ENCODE peak calls at places on chromosomes 12 and 14, in four cellular contexts. One of them, this sample, is unnamed.

GRCh38 chr14:78162202-78162601 is 8.0 kb upstream of the NRXN3 start:
- DNase-seq in IMR-90: no peak
- DNase-seq in H9: no peak
- DNase-seq in neuronal stem cell: no peak
- DNase-seq in this sample: no peak

GRCh38 chr12:15276088-15276698 is 46.1 kb upstream of the PTPRO start:
- DNase-seq in IMR-90: peak
- DNase-seq in H9: no peak
- DNase-seq in neuronal stem cell: peak
- DNase-seq in this sample: peak

GRCh38 chr14:90649096-90649495 is 167.1 kb downstream of the TTC7B start:
- DNase-seq in IMR-90: peak
- DNase-seq in H9: no peak
- DNase-seq in neuronal stem cell: no peak
- DNase-seq in this sample: no peak

GRCh38 chr12:104722541-104723534 is 235.3 kb downstream of the SLC41A2 start:
- DNase-seq in IMR-90: no peak
- DNase-seq in H9: no peak
- DNase-seq in neuronal stem cell: no peak
- DNase-seq in this sample: peak

GRCh38 chr12:124687695-124688301 is 120.4 kb upstream of the NCOR2 start:
- DNase-seq in IMR-90: no peak
- DNase-seq in H9: no peak
- DNase-seq in neuronal stem cell: no peak
- DNase-seq in this sample: peak

GRCh38 chr14:102900631-102901571 is 21.6 kb upstream of the AMN start:
- DNase-seq in IMR-90: no peak
- DNase-seq in H9: no peak
- DNase-seq in neuronal stem cell: no peak
- DNase-seq in this sample: no peak

GRCh38 chr14:102870994-102871831 is 51.2 kb upstream of the AMN start:
- DNase-seq in IMR-90: no peak
- DNase-seq in H9: no peak
- DNase-seq in neuronal stem cell: no peak
- DNase-seq in this sample: no peak

GRCh38 chr14:61269321-61270083 is 11.6 kb downstream of the TMEM30B start:
- DNase-seq in IMR-90: peak
- DNase-seq in H9: peak
- DNase-seq in neuronal stem cell: peak
- DNase-seq in this sample: peak

GRCh38 chr12:105468464-105468863 is 138.0 kb downstream of the C12orf75 start:
- DNase-seq in IMR-90: no peak
- DNase-seq in H9: no peak
- DNase-seq in neuronal stem cell: no peak
- DNase-seq in this sample: no peak

GRCh38 chr12:99386907-99387306 is 260.6 kb upstream of the GARIN6 start:
- DNase-seq in IMR-90: peak
- DNase-seq in H9: no peak
- DNase-seq in neuronal stem cell: no peak
- DNase-seq in this sample: no peak

GRCh38 chr12:46124848-46125619 is 134.7 kb upstream of the SCAF11 start:
- DNase-seq in IMR-90: peak
- DNase-seq in H9: peak
- DNase-seq in neuronal stem cell: peak
- DNase-seq in this sample: peak

GRCh38 chr12:120316798-120317257 is 10.8 kb downstream of the PLA2G1B start:
- DNase-seq in IMR-90: no peak
- DNase-seq in H9: no peak
- DNase-seq in neuronal stem cell: peak
- DNase-seq in this sample: no peak

GRCh38 chr12:27969011-27969900 is 3.3 kb downstream of the PTHLH start:
- DNase-seq in IMR-90: peak
- DNase-seq in H9: peak
- DNase-seq in neuronal stem cell: no peak
- DNase-seq in this sample: peak

GRCh38 chr12:93518725-93519124 is 51.4 kb downstream of the MRPL42 start:
- DNase-seq in IMR-90: peak
- DNase-seq in H9: no peak
- DNase-seq in neuronal stem cell: no peak
- DNase-seq in this sample: peak

GRCh38 chr12:3276226-3276625 is 199.0 kb downstream of the TSPAN9 start:
- DNase-seq in IMR-90: no peak
- DNase-seq in H9: no peak
- DNase-seq in neuronal stem cell: no peak
- DNase-seq in this sample: no peak

GRCh38 chr14:69573841-69574265 is 818 bp downstream of the CCDC177 start:
- DNase-seq in IMR-90: no peak
- DNase-seq in H9: peak
- DNase-seq in neuronal stem cell: peak
- DNase-seq in this sample: no peak

GRCh38 chr14:68279777-68280233 is 460.2 kb downstream of the RAD51B start:
- DNase-seq in IMR-90: no peak
- DNase-seq in H9: no peak
- DNase-seq in neuronal stem cell: no peak
- DNase-seq in this sample: no peak

GRCh38 chr14:68279437-68279720 is 459.8 kb downstream of the RAD51B start:
- DNase-seq in IMR-90: no peak
- DNase-seq in H9: no peak
- DNase-seq in neuronal stem cell: no peak
- DNase-seq in this sample: no peak

GRCh38 chr14:68281497-68281896 is 461.9 kb downstream of the RAD51B start:
- DNase-seq in IMR-90: no peak
- DNase-seq in H9: no peak
- DNase-seq in neuronal stem cell: no peak
- DNase-seq in this sample: no peak

GRCh38 chr14:68282479-68283377 is 463.1 kb downstream of the RAD51B start:
- DNase-seq in IMR-90: no peak
- DNase-seq in H9: no peak
- DNase-seq in neuronal stem cell: no peak
- DNase-seq in this sample: no peak

GRCh38 chr14:68278568-68279436 is 459.2 kb downstream of the RAD51B start:
- DNase-seq in IMR-90: peak
- DNase-seq in H9: no peak
- DNase-seq in neuronal stem cell: no peak
- DNase-seq in this sample: peak
- H2AFZ ChIP-seq in IMR-90: peak
- H2AFZ ChIP-seq in H9: no peak
- H2AFZ ChIP-seq in neuronal stem cell: no peak
- H2AFZ ChIP-seq in this sample: no peak

GRCh38 chr12:110930348-110931314 is 10.3 kb upstream of the MYL2 start:
- DNase-seq in IMR-90: no peak
- DNase-seq in H9: peak
- DNase-seq in neuronal stem cell: no peak
- DNase-seq in this sample: no peak
- H2BK5ac ChIP-seq in IMR-90: peak
- H2BK5ac ChIP-seq in H9: no peak
- H2BK5ac ChIP-seq in neuronal stem cell: no peak
- H2BK5ac ChIP-seq in this sample: no peak

GRCh38 chr14:104655128-104655848 is 34.1 kb upstream of the INF2 start:
- DNase-seq in IMR-90: no peak
- DNase-seq in H9: no peak
- DNase-seq in neuronal stem cell: no peak
- DNase-seq in this sample: no peak
- H2AFZ ChIP-seq in IMR-90: no peak
- H2AFZ ChIP-seq in H9: no peak
- H2AFZ ChIP-seq in neuronal stem cell: no peak
- H2AFZ ChIP-seq in this sample: no peak

GRCh38 chr14:32932921-32933622 is 5.6 kb upstream of the NPAS3 start:
- DNase-seq in IMR-90: no peak
- DNase-seq in H9: peak
- DNase-seq in neuronal stem cell: peak
- DNase-seq in this sample: peak

GRCh38 chr14:32933623-32933942 is 5.1 kb upstream of the NPAS3 start:
- DNase-seq in IMR-90: no peak
- DNase-seq in H9: no peak
- DNase-seq in neuronal stem cell: peak
- DNase-seq in this sample: peak

GRCh38 chr14:32934891-32935633 is 3.6 kb upstream of the NPAS3 start:
- DNase-seq in IMR-90: no peak
- DNase-seq in H9: peak
- DNase-seq in neuronal stem cell: no peak
- DNase-seq in this sample: peak

GRCh38 chr14:32933943-32934890 is 4.5 kb upstream of the NPAS3 start:
- DNase-seq in IMR-90: no peak
- DNase-seq in H9: peak
- DNase-seq in neuronal stem cell: peak
- DNase-seq in this sample: peak

DNA sequence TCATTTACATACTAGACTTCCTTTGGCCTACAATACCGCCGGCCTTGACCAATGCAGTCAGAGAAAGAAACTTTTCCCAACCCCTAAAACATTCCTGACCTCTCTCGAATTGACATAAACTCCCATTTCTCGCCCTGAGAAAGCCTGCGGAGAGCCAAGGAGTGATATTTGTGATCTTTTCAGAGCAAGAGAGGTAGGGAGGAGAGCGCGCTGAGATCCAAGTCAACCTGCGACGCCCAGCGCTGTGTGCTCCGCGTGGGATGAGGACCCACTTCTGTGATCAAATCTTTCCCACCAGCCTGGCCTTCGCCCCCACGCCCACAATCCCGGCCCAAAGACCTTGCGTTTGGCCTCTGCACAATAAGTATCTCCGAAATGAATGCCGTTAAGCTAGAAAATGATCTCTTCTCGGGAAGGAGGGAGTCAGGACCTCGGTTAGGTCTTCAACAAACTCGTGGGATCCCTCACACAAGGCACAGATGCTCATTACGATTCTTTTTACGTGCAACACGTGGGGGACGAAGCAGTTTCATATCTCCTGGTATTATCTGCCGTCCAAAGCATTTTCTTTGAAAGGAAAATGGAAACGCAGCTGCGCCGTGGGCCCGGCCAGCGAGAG is 6.3 kb upstream of the NPAS3 start:
- DNase-seq in IMR-90: no peak
- DNase-seq in H9: no peak
- DNase-seq in neuronal stem cell: no peak
- DNase-seq in this sample: peak
- H2BK5ac ChIP-seq in IMR-90: no peak
- H2BK5ac ChIP-seq in H9: no peak
- H2BK5ac ChIP-seq in neuronal stem cell: no peak
- H2BK5ac ChIP-seq in this sample: no peak

GRCh38 chr12:88299567-88300101 is 157.5 kb downstream of the TMTC3 start:
- DNase-seq in IMR-90: peak
- DNase-seq in H9: no peak
- DNase-seq in neuronal stem cell: no peak
- DNase-seq in this sample: peak
- H2AFZ ChIP-seq in IMR-90: peak
- H2AFZ ChIP-seq in H9: no peak
- H2AFZ ChIP-seq in neuronal stem cell: no peak
- H2AFZ ChIP-seq in this sample: no peak